ENCODE peak calls at places on chromosome 11, in four cellular contexts. One of them, this sample, is unnamed.

GRCh38 chr11:106990322-106990721 is 28.0 kb downstream of the GUCY1A2 start:
- DNase-seq in GM12891: no peak
- DNase-seq in HuH-7.5: no peak
- DNase-seq in M059J: no peak
- DNase-seq in this sample: no peak

GRCh38 chr11:130103296-130103814 is 33.7 kb downstream of the APLP2 start:
- DNase-seq in HuH-7.5: no peak
- DNase-seq in GM12891: no peak
- DNase-seq in M059J: peak; percentile 99
- DNase-seq in this sample: no peak

GRCh38 chr11:129950319-129951034 is 52.2 kb downstream of the PRDM10 start:
- DNase-seq in M059J: no peak
- DNase-seq in GM12891: no peak
- DNase-seq in HuH-7.5: no peak
- DNase-seq in this sample: no peak

GRCh38 chr11:70466154-70466553 is 67.8 kb downstream of the CTTN start:
- DNase-seq in HuH-7.5: no peak
- DNase-seq in GM12891: no peak
- DNase-seq in M059J: peak; percentile 53
- DNase-seq in this sample: no peak

GRCh38 chr11:57896641-57897145 is 127.0 kb upstream of the OR9Q1 start:
- DNase-seq in M059J: no peak
- DNase-seq in HuH-7.5: no peak
- DNase-seq in GM12891: no peak
- DNase-seq in this sample: no peak

GRCh38 chr11:77375114-77375513 is 73.6 kb upstream of the GDPD4 start:
- DNase-seq in M059J: peak; percentile 11
- DNase-seq in GM12891: no peak
- DNase-seq in HuH-7.5: no peak
- DNase-seq in this sample: no peak

GRCh38 chr11:74322667-74323066 is 11.2 kb upstream of the P4HA3 start:
- DNase-seq in HuH-7.5: no peak
- DNase-seq in GM12891: no peak
- DNase-seq in M059J: peak; percentile 17
- DNase-seq in this sample: no peak

GRCh38 chr11:72683782-72684200 is 9.6 kb upstream of the PDE2A start:
- DNase-seq in M059J: peak; percentile 29
- DNase-seq in HuH-7.5: peak; percentile 84
- DNase-seq in GM12891: peak; percentile 85
- DNase-seq in this sample: peak; percentile 85

GRCh38 chr11:73213196-73214143 is 4.6 kb upstream of the P2RY2 start:
- DNase-seq in HuH-7.5: no peak
- DNase-seq in GM12891: no peak
- DNase-seq in M059J: no peak
- DNase-seq in this sample: no peak

GRCh38 chr11:17164361-17165246 is 43.2 kb downstream of the PIK3C2A start:
- DNase-seq in HuH-7.5: peak; percentile 22
- DNase-seq in M059J: peak; percentile 42
- DNase-seq in GM12891: no peak
- DNase-seq in this sample: peak; percentile 22

GRCh38 chr11:93490996-93491618 is 52.1 kb downstream of the SMCO4 start:
- DNase-seq in HuH-7.5: no peak
- DNase-seq in GM12891: no peak
- DNase-seq in M059J: no peak
- DNase-seq in this sample: no peak

GRCh38 chr11:68463714-68464113 is 3.2 kb downstream of the PPP6R3 start:
- DNase-seq in M059J: no peak
- DNase-seq in HuH-7.5: no peak
- DNase-seq in GM12891: no peak
- DNase-seq in this sample: no peak

GRCh38 chr11:46050065-46050464 is 71.2 kb downstream of the PHF21A start:
- DNase-seq in HuH-7.5: no peak
- DNase-seq in M059J: peak; percentile 68
- DNase-seq in GM12891: no peak
- DNase-seq in this sample: no peak

GRCh38 chr11:102749101-102749725 is 24.5 kb upstream of the MMP8 start:
- DNase-seq in M059J: no peak
- DNase-seq in HuH-7.5: no peak
- DNase-seq in GM12891: no peak
- DNase-seq in this sample: no peak

GRCh38 chr11:69170704-69171103 is 15.0 kb downstream of the SMIM38 start:
- DNase-seq in HuH-7.5: no peak
- DNase-seq in GM12891: no peak
- DNase-seq in M059J: peak; percentile 9
- DNase-seq in this sample: no peak

GRCh38 chr11:128786507-128786906 is 80.6 kb downstream of the KCNJ1 start:
- DNase-seq in M059J: no peak
- DNase-seq in HuH-7.5: no peak
- DNase-seq in GM12891: no peak
- DNase-seq in this sample: no peak

GRCh38 chr11:76838422-76839068 is 22.2 kb upstream of the ACER3 start:
- DNase-seq in M059J: peak; percentile 16
- DNase-seq in HuH-7.5: no peak
- DNase-seq in GM12891: no peak
- DNase-seq in this sample: no peak

GRCh38 chr11:911031-911889 is 650 bp upstream of the CHID1 start:
- DNase-seq in HuH-7.5: peak; percentile 44
- DNase-seq in GM12891: no peak
- DNase-seq in M059J: peak; percentile 75
- DNase-seq in this sample: peak; percentile 63

GRCh38 chr11:132982769-132983168 is 549.5 kb downstream of the OPCML start:
- DNase-seq in GM12891: no peak
- DNase-seq in HuH-7.5: no peak
- DNase-seq in M059J: no peak
- DNase-seq in this sample: no peak

This sample was measured in GM10248.